ENCODE peak calls at places on chromosome 16, in eight cellular contexts. I is OCI-LY7, V is heart left ventricle, N is IMR-90, A is GM23248, Y is RWPE1, B is aorta, P is A549. Q is an unnamed sample.
A peak's percentile ranks its signal among the peaks of the same experiment; 100 is the strongest.

GRCh38 chr16:12661656-12662172 is 142.0 kb downstream of the CPPED1 start:
- DNase-seq in I (peak; percentile 65), V (peak; percentile 26), N (peak; percentile 13), A (peak; percentile 44), Y (peak; percentile 20), B (no peak), P (no peak), Q (no peak)

GRCh38 chr16:13540771-13541170 is 379.2 kb upstream of the ERCC4 start:
- DNase-seq in I (no peak), V (no peak), N (no peak), A (no peak), Y (no peak), B (no peak), P (no peak), Q (no peak)

GRCh38 chr16:48629016-48629415 is 19.0 kb upstream of the N4BP1 start:
- DNase-seq in I (no peak), V (no peak), N (no peak), A (no peak), Y (no peak), B (no peak), P (no peak), Q (no peak)

GRCh38 chr16:48353565-48354163 is 31.5 kb downstream of the SIAH1 start:
- DNase-seq in I (peak; percentile 80), V (peak; percentile 62), N (peak; percentile 75), A (peak; percentile 89), Y (peak; percentile 78), B (peak; percentile 60), P (peak; percentile 81), Q (peak; percentile 84)

GRCh38 chr16:119835-120234 is 18.6 kb downstream of the NPRL3 start:
- DNase-seq in I (no peak), V (no peak), N (no peak), A (no peak), Y (no peak), B (no peak), P (no peak), Q (no peak)

GRCh38 chr16:89691986-89692569 is 5.6 kb downstream of the CDK10 start:
- DNase-seq in I (no peak), V (no peak), N (no peak), A (no peak), Y (no peak), B (no peak), P (no peak), Q (peak; percentile 57)

GRCh38 chr16:22685162-22685830 is 128.7 kb upstream of the HS3ST2 start:
- DNase-seq in I (no peak), V (peak; percentile 55), N (no peak), A (peak; percentile 29), Y (no peak), B (peak; percentile 59), P (no peak), Q (no peak)

GRCh38 chr16:89044394-89045180 is 49.1 kb upstream of the ACSF3 start:
- DNase-seq in I (no peak), V (no peak), N (no peak), A (no peak), Y (no peak), B (peak; percentile 20), P (no peak), Q (peak; percentile 40)

GRCh38 chr16:11328172-11329079 is 16.8 kb upstream of the RMI2 start:
- DNase-seq in I (peak; percentile 98), V (peak; percentile 69), N (peak; percentile 97), A (peak; percentile 96), Y (peak; percentile 75), B (peak; percentile 82), P (peak; percentile 78), Q (peak; percentile 85)

GRCh38 chr16:53434436-53435065 is at the start of gene RBL2:
- DNase-seq in I (peak; percentile 83), V (peak; percentile 48), N (peak; percentile 25), A (peak; percentile 92), Y (peak; percentile 28), B (peak; percentile 91), P (peak; percentile 16), Q (peak; percentile 97)
- H3K27ac ChIP-seq in I (peak within 1 kb of the TSS; percentile 80), V (peak within 1 kb of the TSS; percentile 87), N (peak within 1 kb of the TSS; percentile 84), A (peak within 1 kb of the TSS; percentile 83), Y (peak within 1 kb of the TSS; percentile 83), B (peak within 1 kb of the TSS; percentile 89), P (peak within 1 kb of the TSS; percentile 87), Q (peak within 1 kb of the TSS; percentile 98)

GRCh38 chr16:2846511-2847310 is 11.3 kb downstream of the PRSS22 start:
- DNase-seq in I (no peak), V (no peak), N (peak; percentile 88), A (peak; percentile 81), Y (peak; percentile 70), B (no peak), P (peak; percentile 67), Q (peak; percentile 36)
- H3K27ac ChIP-seq in I (no peak overlapping the region), V (no peak overlapping the region), N (peak overlapping the region; percentile 59), A (no peak overlapping the region), Y (peak overlapping the region; percentile 88), B (no peak overlapping the region), P (peak overlapping the region; percentile 78), Q (no peak overlapping the region)

GRCh38 chr16:30626230-30626629 is 16.0 kb upstream of the ZNF689 start:
- DNase-seq in I (no peak), V (no peak), N (no peak), A (no peak), Y (no peak), B (no peak), P (no peak), Q (peak; percentile 29)

GRCh38 chr16:30623558-30624283 is 13.5 kb upstream of the ZNF689 start:
- DNase-seq in I (no peak), V (no peak), N (no peak), A (no peak), Y (no peak), B (no peak), P (no peak), Q (peak; percentile 7)

GRCh38 chr16:30633526-30633925 is 17.2 kb upstream of the PRR14 start:
- DNase-seq in I (no peak), V (no peak), N (no peak), A (no peak), Y (no peak), B (no peak), P (no peak), Q (no peak)

GRCh38 chr16:30628628-30629342 is 18.6 kb upstream of the ZNF689 start:
- DNase-seq in I (peak; percentile 84), V (peak; percentile 82), N (peak; percentile 68), A (peak; percentile 72), Y (peak; percentile 70), B (peak; percentile 88), P (peak; percentile 73), Q (peak; percentile 94)
- H3K27ac ChIP-seq in I (no peak overlapping the region), V (no peak overlapping the region), N (no peak overlapping the region), A (no peak overlapping the region), Y (no peak overlapping the region), B (no peak overlapping the region), P (peak overlapping the region; percentile 58), Q (peak overlapping the region; percentile 75)

GRCh38 chr16:50462793-50463507 is 85.2 kb upstream of the NKD1 start:
- DNase-seq in I (no peak), V (no peak), N (no peak), A (no peak), Y (no peak), B (no peak), P (no peak), Q (no peak)

GRCh38 chr16:50461400-50461760 is 86.8 kb upstream of the NKD1 start:
- DNase-seq in I (no peak), V (no peak), N (no peak), A (no peak), Y (no peak), B (no peak), P (no peak), Q (no peak)

GRCh38 chr16:50459681-50460080 is 88.5 kb upstream of the NKD1 start:
- DNase-seq in I (no peak), V (no peak), N (no peak), A (no peak), Y (no peak), B (no peak), P (no peak), Q (peak; percentile 42)

GRCh38 chr16:50458694-50459271 is 89.4 kb upstream of the NKD1 start:
- DNase-seq in I (no peak), V (no peak), N (no peak), A (no peak), Y (no peak), B (no peak), P (no peak), Q (no peak)

GRCh38 chr16:50460538-50461399 is 87.4 kb upstream of the NKD1 start:
- DNase-seq in I (no peak), V (no peak), N (no peak), A (no peak), Y (no peak), B (no peak), P (no peak), Q (no peak)
- H3K27ac ChIP-seq in I (no peak overlapping the region), V (no peak overlapping the region), N (no peak overlapping the region), A (no peak overlapping the region), Y (no peak overlapping the region), B (no peak overlapping the region), P (no peak overlapping the region), Q (no peak overlapping the region)

DNA sequence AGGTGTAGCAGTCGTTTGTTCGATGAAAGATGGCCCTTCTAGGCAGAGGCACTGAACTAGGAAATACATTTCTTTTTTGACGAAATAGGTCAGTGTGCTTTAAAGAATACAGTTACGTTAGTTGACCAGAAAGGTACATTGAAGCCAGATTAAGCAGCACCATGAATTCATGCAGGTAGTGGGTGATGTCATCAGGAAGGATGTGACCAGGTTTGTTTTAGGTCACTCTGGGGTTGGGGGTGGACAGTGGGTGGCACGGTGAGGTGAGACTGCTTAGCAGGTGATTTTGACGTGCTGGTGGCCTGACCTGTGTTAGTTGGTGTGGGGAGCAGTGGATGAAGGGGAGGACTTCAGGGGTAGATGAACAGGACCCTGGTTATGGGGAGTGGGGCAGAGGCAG is 3.6 kb downstream of the INO80E start:
- DNase-seq in I (no peak), V (no peak), N (no peak), A (no peak), Y (no peak), B (no peak), P (no peak), Q (peak; percentile 39)
- H3K27ac ChIP-seq in I (no peak overlapping the region), V (no peak overlapping the region), N (no peak overlapping the region), A (no peak overlapping the region), Y (peak overlapping the region; percentile 12), B (no peak overlapping the region), P (no peak overlapping the region), Q (no peak overlapping the region)